ENCODE peak calls at places on chromosomes 5 and 9, in five cellular contexts. T, O, G, F and Q are unnamed samples. For H3K9me2, the result is how much of the 10 kb centered on the place peaks cover.

GRCh38 chr9:121736964-121737462 is 85.6 kb downstream of the DAB2IP start:
- DNase-seq in G (peak), T (peak), O (peak), F (peak), Q (no peak)

GRCh38 chr9:134406366-134407122 is 80.3 kb downstream of the RXRA start:
- DNase-seq in G (no peak), O (no peak), F (peak), T (peak), Q (no peak)

GRCh38 chr9:87703636-87704276 is 22.2 kb upstream of the CTSL start:
- DNase-seq in G (peak), F (no peak), T (no peak), O (no peak), Q (no peak)

GRCh38 chr5:11044581-11044980 is 283.5 kb upstream of the DAP start:
- DNase-seq in G (no peak), T (no peak), O (no peak), F (no peak), Q (no peak)

GRCh38 chr9:12274577-12274976 is 418.6 kb upstream of the TYRP1 start:
- DNase-seq in T (no peak), G (no peak), F (no peak), O (peak), Q (no peak)

GRCh38 chr9:113005777-113006176 is 6.2 kb downstream of the ZNF883 start:
- DNase-seq in T (no peak), F (no peak), G (peak), O (no peak), Q (no peak)

GRCh38 chr9:36436909-36437308 is 36.8 kb upstream of the RNF38 start:
- DNase-seq in T (no peak), G (no peak), O (no peak), F (peak), Q (no peak)

GRCh38 chr5:143177263-143177994 is 226.1 kb downstream of the NR3C1 start:
- DNase-seq in T (no peak), G (peak), F (peak), O (peak), Q (no peak)

GRCh38 chr9:131402738-131403492 is 9.0 kb downstream of the PRRC2B start:
- DNase-seq in F (peak), T (no peak), O (peak), G (peak), Q (peak)

DNA sequence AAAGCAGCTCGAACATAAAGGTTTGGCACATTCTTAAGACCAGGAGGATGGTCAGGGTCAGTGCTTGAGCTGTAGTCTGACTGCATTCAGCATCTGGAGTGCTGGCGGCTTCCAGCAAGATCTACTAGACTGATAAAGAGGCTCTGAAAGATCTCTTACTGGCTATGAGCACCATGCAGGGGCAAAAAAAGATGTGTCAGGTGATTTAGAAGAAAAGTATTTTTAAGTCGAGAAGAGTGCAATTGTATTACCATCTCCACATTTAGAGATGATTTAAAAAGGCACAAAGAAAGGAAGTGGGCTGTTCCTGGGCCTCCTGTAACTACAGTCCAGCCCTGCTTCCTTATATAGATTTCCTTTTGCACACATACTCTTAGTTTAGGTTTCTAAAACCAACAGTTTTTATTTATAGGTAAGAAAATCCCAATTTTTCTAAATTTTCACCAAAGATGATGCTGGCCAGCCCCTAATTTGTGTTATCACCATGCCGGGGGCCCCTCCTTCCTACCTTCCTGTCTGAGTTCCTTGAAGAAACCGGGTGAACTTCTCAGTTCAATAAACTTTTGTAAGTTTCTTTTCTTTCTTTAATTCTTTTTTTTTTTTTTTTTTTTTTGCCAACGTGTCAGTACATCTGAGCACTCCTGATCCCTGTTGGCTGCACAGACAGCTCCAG is 65.9 kb upstream of the PLPP1 start:
- DNase-seq in O (peak), G (peak), F (peak), T (peak), Q (peak)
- H2AFZ ChIP-seq in O (no peak), G (peak), F (peak), T (peak), Q (peak)

GRCh38 chr9:82894961-82895902 is 167.7 kb downstream of the RASEF start:
- DNase-seq in O (peak), G (no peak), T (peak), F (no peak), Q (no peak)
- H3K9me2 ChIP-seq in O (under half), G (under half), T (under half), F (under half), Q (under half)

GRCh38 chr9:32424616-32425015 is 40.2 kb downstream of the ACO1 start:
- DNase-seq in F (no peak), O (no peak), T (no peak), G (peak), Q (no peak)

GRCh38 chr9:32422237-32422806 is 37.9 kb downstream of the ACO1 start:
- DNase-seq in T (no peak), O (no peak), G (no peak), F (no peak), Q (no peak)

GRCh38 chr9:32423371-32423770 is 38.9 kb downstream of the ACO1 start:
- DNase-seq in G (peak), O (no peak), T (no peak), F (peak), Q (no peak)

GRCh38 chr9:32414856-32415255 is 30.4 kb downstream of the ACO1 start:
- DNase-seq in G (no peak), T (no peak), O (no peak), F (no peak), Q (no peak)

DNA sequence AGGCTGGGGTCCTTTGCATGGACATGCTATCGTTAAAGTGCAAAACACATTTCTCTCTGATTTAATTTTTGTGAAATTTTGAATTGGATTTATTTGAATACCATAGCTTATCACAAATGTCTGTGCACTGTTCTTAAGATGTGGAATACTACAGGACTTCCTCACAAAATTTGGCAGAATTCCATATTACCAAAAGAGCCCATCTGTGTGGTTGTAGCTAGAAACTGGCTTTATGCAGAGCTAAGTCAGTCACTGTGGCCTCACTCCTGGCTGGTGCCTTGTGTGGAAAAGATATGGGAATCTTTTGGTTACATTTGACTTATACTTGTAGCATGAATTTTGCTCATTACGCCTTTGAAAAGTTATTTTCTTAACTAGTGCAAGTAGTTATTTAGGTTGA is 35.5 kb downstream of the ACO1 start:
- DNase-seq in O (no peak), F (no peak), G (no peak), T (no peak), Q (no peak)
- TF ChIP-seq EZH2phosphoT487 in O (no peak), F (no peak), G (no peak), T (no peak), Q (no peak)

GRCh38 chr5:128836571-128836970 is 128.7 kb upstream of the SLC27A6 start:
- DNase-seq in G (no peak), O (no peak), F (no peak), T (no peak), Q (no peak)
- H2AFZ ChIP-seq in G (no peak), O (no peak), F (no peak), T (no peak), Q (no peak)

GRCh38 chr5:116911074-116911473 is 336.5 kb upstream of the SEMA6A start:
- DNase-seq in F (no peak), G (no peak), O (no peak), T (no peak), Q (peak)

DNA sequence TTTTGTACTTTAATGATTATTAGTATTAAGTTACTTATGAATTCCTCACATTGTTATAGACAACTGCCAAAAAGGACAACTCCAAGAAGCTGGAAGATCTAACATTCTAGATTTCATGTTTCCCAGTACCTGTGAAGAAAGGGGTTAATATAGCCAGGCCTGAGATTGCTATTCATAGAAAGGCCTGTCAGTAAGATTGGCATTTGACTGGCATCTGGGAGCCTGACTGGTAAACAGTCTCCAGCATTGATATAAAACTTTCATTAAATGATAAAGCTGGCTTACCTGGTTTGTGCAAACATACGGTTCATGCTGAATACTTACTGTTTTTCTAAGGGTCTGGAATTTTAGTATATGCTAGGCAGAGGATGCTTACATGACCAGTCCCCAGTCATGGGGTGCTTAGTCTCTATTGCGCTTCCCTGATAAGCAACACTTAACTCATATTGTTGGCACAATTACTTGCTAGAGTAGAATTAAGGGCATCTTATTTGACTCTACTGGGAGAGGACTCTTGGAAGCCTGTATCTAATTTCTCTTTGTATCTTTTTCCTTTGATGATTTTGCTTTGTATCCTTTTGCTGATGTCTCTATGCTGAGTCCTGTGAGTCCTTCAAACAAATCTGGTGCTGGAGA is 340.4 kb upstream of the SEMA6A start:
- DNase-seq in T (no peak), F (no peak), G (no peak), O (no peak), Q (no peak)
- H3K9me2 ChIP-seq in T (under half), F (under half), G (under half), O (under half), Q (under half)

GRCh38 chr9:100104314-100104713 is 5.3 kb downstream of the INVS start:
- DNase-seq in F (peak), T (no peak), G (peak), O (no peak), Q (no peak)
- TF ChIP-seq EZH2phosphoT487 in F (no peak), T (no peak), G (no peak), O (no peak), Q (no peak)

DNA sequence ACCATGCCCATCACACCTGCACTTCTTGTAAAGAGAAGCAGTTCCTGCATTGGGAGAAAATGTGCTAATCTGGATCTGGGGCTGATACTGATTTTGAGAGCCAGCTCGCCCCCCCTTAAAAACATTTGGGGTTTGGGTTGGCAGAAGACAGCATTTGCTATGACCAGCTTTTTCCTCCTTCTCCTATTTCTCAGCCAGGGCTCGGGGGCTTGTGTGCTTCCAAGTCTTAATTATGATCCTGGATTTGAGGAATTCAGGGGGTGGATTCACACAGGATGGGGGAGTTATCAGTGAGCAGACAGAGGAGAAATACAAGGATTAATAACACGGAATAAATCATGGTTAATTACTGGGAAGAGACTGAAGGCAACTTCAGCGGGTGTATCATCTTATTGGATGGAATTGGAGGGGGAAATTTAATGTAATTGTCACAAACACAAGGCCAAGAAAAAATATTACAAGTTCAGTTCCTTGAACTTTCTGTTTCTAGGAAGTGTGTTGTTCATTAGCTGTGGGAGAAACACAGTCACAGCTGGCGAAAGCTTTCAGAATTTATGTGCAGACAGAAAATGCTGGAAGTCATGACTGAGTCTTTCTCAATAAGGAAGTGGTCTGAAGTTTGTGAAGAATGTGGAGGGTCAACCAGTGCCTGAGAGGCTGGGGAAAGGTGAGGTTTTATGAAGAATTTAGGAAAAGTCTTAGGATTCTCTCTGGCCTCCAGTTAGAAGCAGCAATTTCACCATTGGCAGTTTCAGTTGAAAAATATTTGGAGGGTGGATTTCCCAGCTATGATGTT is 15.2 kb downstream of the C9orf152 start:
- DNase-seq in G (no peak), O (peak), T (no peak), F (peak), Q (no peak)
- H2AFZ ChIP-seq in G (no peak), O (no peak), T (peak), F (no peak), Q (no peak)

GRCh38 chr5:1131726-1132125 is 19.9 kb upstream of the SLC12A7 start:
- DNase-seq in T (no peak), F (no peak), G (no peak), O (no peak), Q (no peak)

GRCh38 chr5:1134478-1134877 is 22.6 kb upstream of the SLC12A7 start:
- DNase-seq in G (peak), T (no peak), O (no peak), F (no peak), Q (peak)

GRCh38 chr5:1132570-1132969 is 20.7 kb upstream of the SLC12A7 start:
- DNase-seq in T (no peak), O (no peak), F (no peak), G (no peak), Q (no peak)

GRCh38 chr5:1133510-1134255 is 21.8 kb upstream of the SLC12A7 start:
- DNase-seq in G (no peak), F (peak), O (no peak), T (no peak), Q (peak)

GRCh38 chr5:1133108-1133507 is 21.2 kb upstream of the SLC12A7 start:
- DNase-seq in F (no peak), T (no peak), O (no peak), G (no peak), Q (no peak)
- H3K9me2 ChIP-seq in F (under half), T (under half), O (under half), G (under half), Q (under half)

DNA sequence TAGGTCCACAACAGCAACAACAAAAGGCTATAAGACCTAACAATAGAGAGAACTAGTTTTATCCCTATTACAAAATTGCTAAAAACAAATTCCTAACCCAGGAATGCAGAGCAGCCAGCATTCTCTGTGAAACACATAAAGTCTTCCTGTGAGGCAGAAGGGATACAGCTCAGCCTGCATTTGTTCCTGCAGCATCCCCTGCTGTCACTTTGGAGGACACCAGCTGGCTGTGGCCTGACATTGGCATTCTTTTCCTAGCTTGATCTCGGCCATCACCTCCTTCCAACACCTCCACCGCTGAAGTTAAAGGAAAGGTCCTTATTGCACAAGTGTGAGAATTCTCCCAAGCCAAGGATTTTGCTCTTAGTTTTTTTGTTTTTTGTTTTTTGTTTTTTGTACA is 186.1 kb downstream of the SNCAIP start:
- DNase-seq in F (peak), G (no peak), O (peak), T (peak), Q (no peak)
- TF ChIP-seq EZH2phosphoT487 in F (no peak), G (no peak), O (no peak), T (no peak), Q (no peak)

DNA sequence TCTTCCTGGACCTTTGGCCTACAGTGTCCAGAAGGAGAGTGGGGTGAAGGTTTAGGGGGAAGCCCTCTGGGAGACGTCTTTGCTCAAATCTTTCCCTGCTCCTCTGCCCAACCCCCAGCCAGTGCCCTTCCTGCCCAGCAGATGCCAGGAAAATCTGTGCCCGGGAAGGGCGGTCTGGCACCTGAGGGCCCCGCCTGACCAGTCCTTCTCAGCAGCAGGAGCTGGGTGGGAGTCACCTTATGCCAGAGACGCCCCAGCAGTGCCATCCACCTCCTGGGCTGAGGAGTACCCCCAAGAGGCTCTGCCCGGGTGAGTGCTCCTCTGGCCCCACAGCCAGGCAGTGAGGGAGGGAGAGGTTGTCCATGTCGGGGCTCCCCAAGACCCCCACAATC is 14.9 kb upstream of the CERCAM start:
- DNase-seq in G (no peak), T (no peak), O (no peak), F (no peak), Q (no peak)
- H2AFZ ChIP-seq in G (no peak), T (no peak), O (no peak), F (no peak), Q (no peak)